ENCODE peak calls at places on chromosomes 1 and 21, in six cellular contexts. D, P, F, I, U and C are unnamed samples.

GRCh38 chr1:99725996-99726395 is 40.4 kb downstream of the FRRS1 start:
- DNase-seq in D (no peak), I (no peak), P (no peak), U (no peak), F (no peak), C (no peak)

GRCh38 chr1:112934562-112934952 is 21.4 kb downstream of the SLC16A1 start:
- DNase-seq in I (peak; percentile 10), U (no peak), P (no peak), D (no peak), F (peak; percentile 48), C (no peak)

GRCh38 chr1:32818804-32819541 is 1.5 kb downstream of the S100PBP start:
- DNase-seq in D (no peak), U (peak; percentile 57), I (no peak), P (peak; percentile 69), F (no peak), C (peak; percentile 75)

GRCh38 chr1:154440031-154440430 is 34.9 kb downstream of the IL6R start:
- DNase-seq in U (no peak), I (no peak), F (no peak), P (no peak), D (no peak), C (no peak)

GRCh38 chr1:156804572-156805243 is 11.9 kb downstream of the SH2D2A start:
- DNase-seq in D (no peak), P (no peak), U (peak; percentile 82), I (peak; percentile 69), F (peak; percentile 65), C (no peak)

GRCh38 chr1:51897699-51898031 is 19.1 kb upstream of the NRDC start:
- DNase-seq in P (no peak), U (no peak), D (peak; percentile 47), I (peak; percentile 82), F (peak; percentile 94), C (no peak)

GRCh38 chr1:230850547-230850946 is 17.8 kb downstream of the C1orf198 start:
- DNase-seq in I (no peak), U (peak; percentile 80), F (no peak), D (no peak), P (no peak), C (no peak)

GRCh38 chr1:156689035-156689959 is 12.1 kb upstream of the NES start:
- DNase-seq in P (peak; percentile 62), F (peak; percentile 87), U (peak; percentile 95), I (peak; percentile 79), D (peak; percentile 81), C (peak; percentile 90)

GRCh38 chr1:84570436-84571149 is 3.6 kb downstream of the CTBS start:
- DNase-seq in D (no peak), I (peak; percentile 53), P (no peak), U (no peak), F (peak; percentile 75), C (no peak)

GRCh38 chr21:45485686-45486442 is 56.4 kb downstream of the SLC19A1 start:
- DNase-seq in D (no peak), I (no peak), F (no peak), P (no peak), U (no peak), C (no peak)

GRCh38 chr1:43770111-43770510 is 62.8 kb downstream of the ST3GAL3 start:
- DNase-seq in I (no peak), D (no peak), P (no peak), F (no peak), U (no peak), C (no peak)

GRCh38 chr1:57683037-57683928 is 259.4 kb upstream of the DAB1 start:
- DNase-seq in D (no peak), I (no peak), P (no peak), U (no peak), F (no peak), C (no peak)

GRCh38 chr1:226973371-226973897 is 33.3 kb downstream of the COQ8A start:
- DNase-seq in I (no peak), U (peak; percentile 36), D (no peak), P (no peak), F (peak; percentile 48), C (no peak)

GRCh38 chr1:229002037-229002436 is 266.8 kb downstream of the RHOU start:
- DNase-seq in P (no peak), D (no peak), F (no peak), I (no peak), U (peak; percentile 26), C (no peak)

GRCh38 chr1:79532555-79532954 is 526.0 kb upstream of the ADGRL4 start:
- DNase-seq in P (no peak), I (no peak), U (no peak), D (no peak), F (no peak), C (no peak)

GRCh38 chr1:160260436-160261382 is 1.6 kb downstream of the DCAF8 start:
- DNase-seq in I (peak; percentile 91), D (no peak), U (no peak), P (no peak), F (peak; percentile 84), C (no peak)

GRCh38 chr1:222140206-222140605 is 398.3 kb upstream of the DUSP10 start:
- DNase-seq in U (no peak), D (no peak), I (no peak), P (no peak), F (no peak), C (no peak)

GRCh38 chr1:115398745-115399144 is 60.7 kb upstream of the NGF start:
- DNase-seq in P (no peak), I (no peak), U (no peak), D (no peak), F (no peak), C (no peak)

GRCh38 chr1:71086331-71086730 is 5.5 kb upstream of the ZRANB2 start:
- DNase-seq in U (no peak), P (no peak), I (peak; percentile 43), D (no peak), F (peak; percentile 41), C (no peak)

GRCh38 chr1:1034438-1034759 is 14.5 kb downstream of the AGRN start:
- DNase-seq in F (no peak), D (no peak), P (no peak), I (no peak), U (no peak), C (no peak)

GRCh38 chr1:17998889-17999288 is 108.7 kb upstream of the IGSF21 start:
- DNase-seq in D (no peak), P (no peak), U (no peak), F (peak; percentile 2), I (no peak), C (no peak)

GRCh38 chr1:225735252-225736149 is 42.1 kb upstream of the SRP9 start:
- DNase-seq in P (no peak), I (peak; percentile 97), F (peak; percentile 98), D (no peak), U (peak; percentile 92), C (no peak)

GRCh38 chr1:235304549-235305451 is 23.2 kb downstream of the ARID4B start:
- DNase-seq in U (no peak), I (no peak), P (no peak), F (no peak), D (no peak), C (no peak)

GRCh38 chr1:28750330-28750729 is 13.6 kb downstream of the YTHDF2 start:
- DNase-seq in F (no peak), U (peak; percentile 20), I (no peak), P (no peak), D (no peak), C (no peak)

GRCh38 chr1:244196890-244197289 is 145.8 kb downstream of the ZBTB18 start:
- DNase-seq in U (no peak), D (no peak), I (no peak), F (no peak), P (no peak), C (no peak)

GRCh38 chr1:17858027-17858426 is 102.9 kb downstream of the ACTL8 start:
- DNase-seq in P (no peak), I (no peak), U (no peak), D (no peak), F (peak; percentile 38), C (no peak)

GRCh38 chr1:64049900-64050540 is 153.4 kb upstream of the UBE2U start:
- DNase-seq in F (no peak), P (no peak), D (no peak), I (no peak), U (no peak), C (no peak)

GRCh38 chr1:194184402-194184801 is 998.0 kb upstream of the B3GALT2 start:
- DNase-seq in P (no peak), F (no peak), D (no peak), I (no peak), U (no peak), C (no peak)

GRCh38 chr1:192140382-192140781 is 17.9 kb upstream of the RGS18 start:
- DNase-seq in I (no peak), P (no peak), F (no peak), D (no peak), U (no peak), C (no peak)

GRCh38 chr21:42377211-42377950 is 11.0 kb upstream of the TFF1 start:
- DNase-seq in D (no peak), F (no peak), P (no peak), I (no peak), U (no peak), C (no peak)

GRCh38 chr1:154860154-154860870 is 9.8 kb downstream of the KCNN3 start:
- DNase-seq in D (no peak), F (no peak), U (no peak), P (peak; percentile 82), I (peak; percentile 22), C (peak; percentile 82)

GRCh38 chr1:169133801-169134558 is 27.5 kb downstream of the ATP1B1 start:
- DNase-seq in U (no peak), D (no peak), F (peak; percentile 31), P (no peak), I (peak; percentile 22), C (no peak)
- TF ChIP-seq CTCF in U (no peak), D (peak; percentile 46), F (no peak), P (peak; percentile 40), I (peak; percentile 14), C (peak; percentile 53)

DNA sequence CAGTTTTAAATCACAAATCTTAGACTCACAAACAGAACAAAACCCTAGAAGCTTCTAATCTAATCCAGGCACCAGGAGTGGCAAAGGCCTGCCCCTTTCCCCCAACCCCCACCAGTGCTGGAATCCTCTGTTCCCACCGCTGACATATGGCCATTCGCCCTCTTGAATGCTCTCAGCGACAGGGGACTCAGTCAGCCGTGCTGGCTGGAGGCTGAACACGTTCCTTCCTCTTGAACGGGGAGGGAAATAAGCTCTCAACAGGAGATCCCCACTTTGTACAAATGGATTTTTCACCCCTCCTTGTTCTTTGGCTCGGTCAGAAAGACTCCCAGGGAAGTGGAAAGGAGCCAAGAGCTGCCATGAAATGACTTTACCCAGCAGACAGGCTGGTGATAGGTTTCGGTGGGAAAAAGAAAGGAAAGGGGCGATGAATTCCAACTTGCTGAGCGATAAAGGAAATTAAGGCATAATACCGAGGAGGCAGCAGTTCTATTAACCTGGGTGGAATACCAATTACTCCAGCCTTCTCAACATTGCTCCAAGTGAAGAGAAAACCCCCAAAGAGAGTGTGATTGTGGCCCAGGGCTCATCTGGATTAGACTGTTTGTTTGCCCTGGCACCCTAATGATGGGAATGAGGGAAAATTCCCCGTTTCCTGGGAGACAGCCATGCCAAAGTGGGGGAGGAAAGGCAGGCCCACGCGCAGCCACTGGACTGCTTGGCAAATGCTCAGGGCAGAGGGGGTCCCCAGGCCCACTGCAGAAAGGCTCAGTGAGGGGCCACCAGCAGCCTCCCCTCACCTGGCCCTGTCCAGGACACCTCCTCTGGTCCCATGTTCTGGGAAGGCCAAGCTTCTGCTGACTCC is 24.0 kb downstream of the LRP8 start:
- DNase-seq in I (peak; percentile 22), U (no peak), F (no peak), P (no peak), D (no peak), C (no peak)
- TF ChIP-seq CTCF in I (no peak), U (no peak), F (no peak), P (no peak), D (no peak), C (no peak)

GRCh38 chr21:40512590-40512989 is 334.4 kb downstream of the DSCAM start:
- DNase-seq in I (no peak), D (no peak), U (no peak), P (no peak), F (no peak), C (no peak)
- TF ChIP-seq CTCF in I (peak; percentile 54), D (peak; percentile 56), U (no peak), P (peak; percentile 42), F (peak; percentile 42), C (peak; percentile 11)

GRCh38 chr1:45922374-45922773 is 119.0 kb downstream of the MAST2 start:
- DNase-seq in P (no peak), D (no peak), I (no peak), U (no peak), F (no peak), C (no peak)
- TF ChIP-seq CTCF in P (no peak), D (no peak), I (no peak), U (no peak), F (no peak), C (no peak)